ENCODE peak calls at places on chromosome 22, in five cellular contexts. A is CD8-positive, alpha-beta T cell; H is memory B cell; T is NCI-H446; J is ovary. S is an unnamed sample.

GRCh38 chr22:31139866-31140716 is at the start of gene PLA2G3:
- DNase-seq in T (peak), H (no peak), A (no peak), J (no peak), S (peak)

GRCh38 chr22:19984201-19984753 is 32.3 kb downstream of the ARVCF start:
- DNase-seq in J (peak), A (no peak), H (no peak), T (no peak), S (no peak)

GRCh38 chr22:46726066-46726985 is 11.7 kb downstream of the CERK start:
- DNase-seq in A (no peak), T (no peak), J (no peak), H (no peak), S (no peak)

GRCh38 chr22:19045094-19045493 is 77.1 kb downstream of the DGCR2 start:
- DNase-seq in A (no peak), J (no peak), H (no peak), T (no peak), S (no peak)

GRCh38 chr22:17753401-17753989 is 20.8 kb downstream of the BID start:
- DNase-seq in H (no peak), J (peak), T (no peak), A (no peak), S (no peak)

GRCh38 chr22:26172389-26172990 is 3.2 kb downstream of the SEZ6L start:
- DNase-seq in J (no peak), H (peak), T (peak), A (no peak), S (no peak)

GRCh38 chr22:17154971-17155370 is 4.1 kb downstream of the HDHD5 start:
- DNase-seq in T (no peak), J (no peak), A (no peak), H (no peak), S (no peak)

GRCh38 chr22:40525250-40525884 is 111.2 kb downstream of the MRTFA start:
- DNase-seq in A (peak), H (peak), T (no peak), J (peak), S (no peak)

GRCh38 chr22:50498322-50498861 is 9.1 kb downstream of the LMF2 start:
- DNase-seq in J (no peak), H (peak), T (no peak), A (peak), S (peak)

GRCh38 chr22:46596819-46597218 is 23.4 kb upstream of the GRAMD4 start:
- DNase-seq in J (no peak), A (no peak), H (no peak), T (no peak), S (peak)

GRCh38 chr22:24768537-24769374 is 5.8 kb downstream of the PIWIL3 start:
- DNase-seq in H (peak), J (peak), A (peak), T (peak), S (peak)

GRCh38 chr22:33116846-33117547 is 58.8 kb upstream of the SYN3 start:
- DNase-seq in A (no peak), H (no peak), T (no peak), J (no peak), S (no peak)

GRCh38 chr22:27113211-27114030 is 456.0 kb downstream of the MIAT start:
- DNase-seq in T (no peak), H (no peak), A (no peak), J (no peak), S (no peak)

GRCh38 chr22:45470871-45471270 is 31.8 kb upstream of the FBLN1 start:
- DNase-seq in A (no peak), H (no peak), T (no peak), J (peak), S (no peak)

GRCh38 chr22:19522190-19522880 is 1.9 kb downstream of the CLDN5 start:
- DNase-seq in T (peak), A (no peak), H (no peak), J (no peak), S (peak)

S was measured in NCI-H524 treated with DMSO at 0.1 percent for 48 hours.